ENCODE peak calls at places on chromosome 13, in nine cellular contexts. One of them, this sample, is unnamed.

GRCh38 chr13:41427700-41428099 is 29.6 kb upstream of the RGCC start:
- DNase-seq in GM20000: no peak
- DNase-seq in AG09309: no peak
- DNase-seq in BJ: no peak
- DNase-seq in spleen: no peak
- DNase-seq in neural crest cell: no peak
- DNase-seq in H9: no peak
- DNase-seq in WTC11: no peak
- DNase-seq in fibroblast of the aortic adventitia: no peak
- DNase-seq in this sample: no peak

GRCh38 chr13:86813198-86813597 is 858.0 kb upstream of the SLITRK5 start:
- DNase-seq in GM20000: no peak
- DNase-seq in AG09309: no peak
- DNase-seq in fibroblast of the aortic adventitia: no peak
- DNase-seq in WTC11: no peak
- DNase-seq in BJ: no peak
- DNase-seq in H9: no peak
- DNase-seq in neural crest cell: no peak
- DNase-seq in spleen: no peak
- DNase-seq in this sample: no peak

GRCh38 chr13:51449018-51449417 is 3.8 kb downstream of the INTS6 start:
- DNase-seq in fibroblast of the aortic adventitia: no peak
- DNase-seq in AG09309: no peak
- DNase-seq in GM20000: no peak
- DNase-seq in neural crest cell: no peak
- DNase-seq in H9: no peak
- DNase-seq in BJ: no peak
- DNase-seq in WTC11: no peak
- DNase-seq in spleen: no peak
- DNase-seq in this sample: no peak

GRCh38 chr13:66922444-66922843 is 307.7 kb downstream of the PCDH9 start:
- DNase-seq in WTC11: no peak
- DNase-seq in neural crest cell: no peak
- DNase-seq in fibroblast of the aortic adventitia: no peak
- DNase-seq in spleen: no peak
- DNase-seq in GM20000: no peak
- DNase-seq in AG09309: no peak
- DNase-seq in BJ: no peak
- DNase-seq in H9: no peak
- DNase-seq in this sample: no peak

GRCh38 chr13:114017966-114018365 is 44.1 kb upstream of the C13orf46 start:
- DNase-seq in WTC11: no peak
- DNase-seq in AG09309: no peak
- DNase-seq in H9: no peak
- DNase-seq in BJ: no peak
- DNase-seq in GM20000: no peak
- DNase-seq in fibroblast of the aortic adventitia: no peak
- DNase-seq in neural crest cell: no peak
- DNase-seq in spleen: no peak
- DNase-seq in this sample: no peak

GRCh38 chr13:61255035-61255796 is 160.4 kb downstream of the PCDH20 start:
- DNase-seq in BJ: no peak
- DNase-seq in AG09309: no peak
- DNase-seq in spleen: no peak
- DNase-seq in WTC11: peak
- DNase-seq in H9: no peak
- DNase-seq in fibroblast of the aortic adventitia: no peak
- DNase-seq in neural crest cell: no peak
- DNase-seq in GM20000: no peak
- DNase-seq in this sample: peak

GRCh38 chr13:42002066-42002465 is 41.2 kb upstream of the VWA8 start:
- DNase-seq in spleen: no peak
- DNase-seq in WTC11: no peak
- DNase-seq in neural crest cell: no peak
- DNase-seq in H9: no peak
- DNase-seq in fibroblast of the aortic adventitia: no peak
- DNase-seq in BJ: no peak
- DNase-seq in GM20000: no peak
- DNase-seq in AG09309: no peak
- DNase-seq in this sample: no peak

GRCh38 chr13:35712907-35713685 is 236.6 kb upstream of the MAB21L1 start:
- DNase-seq in BJ: peak
- DNase-seq in neural crest cell: no peak
- DNase-seq in GM20000: no peak
- DNase-seq in spleen: no peak
- DNase-seq in fibroblast of the aortic adventitia: peak
- DNase-seq in AG09309: peak
- DNase-seq in WTC11: no peak
- DNase-seq in H9: no peak
- DNase-seq in this sample: no peak

GRCh38 chr13:59776924-59777690 is 386.6 kb downstream of the DIAPH3 start:
- DNase-seq in BJ: peak
- DNase-seq in AG09309: peak
- DNase-seq in H9: no peak
- DNase-seq in neural crest cell: no peak
- DNase-seq in fibroblast of the aortic adventitia: peak
- DNase-seq in WTC11: no peak
- DNase-seq in spleen: no peak
- DNase-seq in GM20000: no peak
- DNase-seq in this sample: no peak

GRCh38 chr13:73090116-73090811 is 31.5 kb downstream of the KLF5 start:
- DNase-seq in fibroblast of the aortic adventitia: peak
- DNase-seq in neural crest cell: no peak
- DNase-seq in H9: peak
- DNase-seq in GM20000: no peak
- DNase-seq in BJ: peak
- DNase-seq in AG09309: peak
- DNase-seq in WTC11: peak
- DNase-seq in spleen: no peak
- DNase-seq in this sample: no peak

GRCh38 chr13:99307648-99308339 is 595 bp upstream of the GPR183 start:
- DNase-seq in neural crest cell: no peak
- DNase-seq in BJ: no peak
- DNase-seq in spleen: no peak
- DNase-seq in fibroblast of the aortic adventitia: peak
- DNase-seq in AG09309: no peak
- DNase-seq in WTC11: no peak
- DNase-seq in H9: no peak
- DNase-seq in GM20000: no peak
- DNase-seq in this sample: no peak

GRCh38 chr13:23966691-23967615 is 69.7 kb upstream of the C1QTNF9B start:
- DNase-seq in H9: no peak
- DNase-seq in AG09309: no peak
- DNase-seq in BJ: no peak
- DNase-seq in fibroblast of the aortic adventitia: peak
- DNase-seq in GM20000: peak
- DNase-seq in neural crest cell: no peak
- DNase-seq in spleen: no peak
- DNase-seq in WTC11: no peak
- DNase-seq in this sample: no peak

GRCh38 chr13:114146173-114146572 is 13.8 kb upstream of the RASA3 start:
- DNase-seq in BJ: no peak
- DNase-seq in AG09309: no peak
- DNase-seq in H9: no peak
- DNase-seq in GM20000: no peak
- DNase-seq in neural crest cell: no peak
- DNase-seq in WTC11: no peak
- DNase-seq in fibroblast of the aortic adventitia: no peak
- DNase-seq in spleen: no peak
- DNase-seq in this sample: no peak

GRCh38 chr13:35474551-35474950 is 1.9 kb downstream of the MAB21L1 start:
- DNase-seq in AG09309: no peak
- DNase-seq in WTC11: no peak
- DNase-seq in fibroblast of the aortic adventitia: peak
- DNase-seq in neural crest cell: no peak
- DNase-seq in GM20000: no peak
- DNase-seq in spleen: no peak
- DNase-seq in H9: no peak
- DNase-seq in BJ: no peak
- DNase-seq in this sample: peak

GRCh38 chr13:41276824-41277223 is 13.4 kb upstream of the MTRF1 start:
- DNase-seq in BJ: no peak
- DNase-seq in fibroblast of the aortic adventitia: no peak
- DNase-seq in H9: no peak
- DNase-seq in GM20000: no peak
- DNase-seq in neural crest cell: no peak
- DNase-seq in WTC11: no peak
- DNase-seq in spleen: no peak
- DNase-seq in AG09309: no peak
- DNase-seq in this sample: no peak

GRCh38 chr13:20702530-20702929 is 969 bp upstream of the IL17D start:
- DNase-seq in neural crest cell: no peak
- DNase-seq in H9: no peak
- DNase-seq in WTC11: no peak
- DNase-seq in spleen: no peak
- DNase-seq in AG09309: no peak
- DNase-seq in GM20000: peak
- DNase-seq in BJ: no peak
- DNase-seq in fibroblast of the aortic adventitia: peak
- DNase-seq in this sample: no peak

GRCh38 chr13:112940236-112940635 is 28.8 kb upstream of the MCF2L start:
- DNase-seq in neural crest cell: no peak
- DNase-seq in fibroblast of the aortic adventitia: no peak
- DNase-seq in H9: no peak
- DNase-seq in AG09309: no peak
- DNase-seq in BJ: no peak
- DNase-seq in GM20000: no peak
- DNase-seq in spleen: peak
- DNase-seq in WTC11: no peak
- DNase-seq in this sample: no peak

GRCh38 chr13:74891610-74892009 is 590.4 kb downstream of the TBC1D4 start:
- DNase-seq in GM20000: no peak
- DNase-seq in neural crest cell: no peak
- DNase-seq in fibroblast of the aortic adventitia: peak
- DNase-seq in BJ: no peak
- DNase-seq in H9: no peak
- DNase-seq in WTC11: no peak
- DNase-seq in AG09309: no peak
- DNase-seq in spleen: no peak
- DNase-seq in this sample: no peak

GRCh38 chr13:99867535-99868271 is 103.9 kb downstream of the ZIC5 start:
- DNase-seq in WTC11: no peak
- DNase-seq in spleen: no peak
- DNase-seq in neural crest cell: no peak
- DNase-seq in BJ: no peak
- DNase-seq in fibroblast of the aortic adventitia: no peak
- DNase-seq in GM20000: no peak
- DNase-seq in AG09309: no peak
- DNase-seq in H9: no peak
- DNase-seq in this sample: no peak

GRCh38 chr13:28347456-28348371 is 147.2 kb downstream of the FLT1 start:
- DNase-seq in H9: no peak
- DNase-seq in GM20000: no peak
- DNase-seq in fibroblast of the aortic adventitia: peak
- DNase-seq in neural crest cell: no peak
- DNase-seq in WTC11: no peak
- DNase-seq in spleen: no peak
- DNase-seq in AG09309: no peak
- DNase-seq in BJ: no peak
- DNase-seq in this sample: no peak

GRCh38 chr13:72304121-72304745 is 423.2 kb downstream of the MZT1 start:
- DNase-seq in BJ: no peak
- DNase-seq in neural crest cell: no peak
- DNase-seq in AG09309: no peak
- DNase-seq in H9: no peak
- DNase-seq in GM20000: no peak
- DNase-seq in spleen: no peak
- DNase-seq in WTC11: no peak
- DNase-seq in fibroblast of the aortic adventitia: peak
- DNase-seq in this sample: no peak

GRCh38 chr13:81714513-81714912 is 1373.6 kb upstream of the SPRY2 start:
- DNase-seq in fibroblast of the aortic adventitia: no peak
- DNase-seq in H9: no peak
- DNase-seq in spleen: no peak
- DNase-seq in neural crest cell: no peak
- DNase-seq in WTC11: no peak
- DNase-seq in BJ: no peak
- DNase-seq in GM20000: no peak
- DNase-seq in AG09309: no peak
- DNase-seq in this sample: no peak
- TF ChIP-seq CTCF in fibroblast of the aortic adventitia: no peak
- TF ChIP-seq CTCF in H9: peak
- TF ChIP-seq CTCF in spleen: no peak
- TF ChIP-seq CTCF in neural crest cell: no peak
- TF ChIP-seq CTCF in WTC11: no peak
- TF ChIP-seq CTCF in BJ: no peak
- TF ChIP-seq CTCF in GM20000: no peak
- TF ChIP-seq CTCF in AG09309: no peak
- TF ChIP-seq CTCF in this sample: no peak

GRCh38 chr13:96377835-96378234 is 287.9 kb downstream of the HS6ST3 start:
- DNase-seq in fibroblast of the aortic adventitia: no peak
- DNase-seq in WTC11: no peak
- DNase-seq in H9: no peak
- DNase-seq in neural crest cell: no peak
- DNase-seq in BJ: no peak
- DNase-seq in spleen: no peak
- DNase-seq in GM20000: no peak
- DNase-seq in AG09309: no peak
- DNase-seq in this sample: no peak
- TF ChIP-seq CTCF in fibroblast of the aortic adventitia: no peak
- TF ChIP-seq CTCF in WTC11: no peak
- TF ChIP-seq CTCF in H9: no peak
- TF ChIP-seq CTCF in neural crest cell: no peak
- TF ChIP-seq CTCF in BJ: no peak
- TF ChIP-seq CTCF in spleen: no peak
- TF ChIP-seq CTCF in GM20000: no peak
- TF ChIP-seq CTCF in AG09309: no peak
- TF ChIP-seq CTCF in this sample: no peak

GRCh38 chr13:80361883-80362327 is 21.0 kb upstream of the SPRY2 start:
- DNase-seq in WTC11: no peak
- DNase-seq in GM20000: peak
- DNase-seq in H9: peak
- DNase-seq in spleen: no peak
- DNase-seq in AG09309: no peak
- DNase-seq in neural crest cell: peak
- DNase-seq in BJ: no peak
- DNase-seq in fibroblast of the aortic adventitia: no peak
- DNase-seq in this sample: peak
- TF ChIP-seq CTCF in WTC11: no peak
- TF ChIP-seq CTCF in GM20000: no peak
- TF ChIP-seq CTCF in H9: peak
- TF ChIP-seq CTCF in spleen: no peak
- TF ChIP-seq CTCF in AG09309: no peak
- TF ChIP-seq CTCF in neural crest cell: no peak
- TF ChIP-seq CTCF in BJ: no peak
- TF ChIP-seq CTCF in fibroblast of the aortic adventitia: no peak
- TF ChIP-seq CTCF in this sample: no peak

DNA sequence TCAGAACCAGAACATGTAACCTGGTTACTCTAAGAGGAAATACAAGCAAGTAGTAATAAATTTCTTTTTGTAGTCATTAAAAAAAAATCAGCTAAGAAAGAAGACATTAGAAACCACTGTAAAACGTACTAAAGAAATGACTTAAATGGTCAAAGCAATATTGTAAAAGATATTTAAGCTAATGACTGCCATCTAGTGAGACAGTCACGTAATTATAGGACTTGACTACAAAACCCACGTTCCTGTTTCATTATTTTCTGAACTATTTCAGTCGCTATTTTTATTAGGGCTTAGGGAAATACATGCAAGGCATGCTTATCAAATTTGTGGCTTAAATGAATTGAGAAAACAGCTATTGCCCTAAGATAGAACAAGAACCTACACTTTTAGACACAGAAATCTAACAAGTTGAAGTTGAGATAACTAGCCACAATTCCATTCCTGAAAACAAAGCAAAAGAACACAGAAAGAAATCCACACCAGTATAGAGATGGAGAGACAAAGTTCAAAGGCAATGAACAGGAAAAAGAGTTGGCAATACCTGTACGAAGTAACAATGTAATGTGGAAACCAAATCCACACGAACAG is 17.9 kb downstream of the ALG5 start:
- DNase-seq in BJ: peak
- DNase-seq in GM20000: peak
- DNase-seq in spleen: no peak
- DNase-seq in H9: no peak
- DNase-seq in AG09309: no peak
- DNase-seq in fibroblast of the aortic adventitia: peak
- DNase-seq in neural crest cell: no peak
- DNase-seq in WTC11: no peak
- DNase-seq in this sample: no peak
- TF ChIP-seq CTCF in BJ: peak
- TF ChIP-seq CTCF in GM20000: no peak
- TF ChIP-seq CTCF in spleen: no peak
- TF ChIP-seq CTCF in H9: peak
- TF ChIP-seq CTCF in AG09309: peak
- TF ChIP-seq CTCF in fibroblast of the aortic adventitia: peak
- TF ChIP-seq CTCF in neural crest cell: peak
- TF ChIP-seq CTCF in WTC11: no peak
- TF ChIP-seq CTCF in this sample: peak